ENCODE peak calls at places on chromosomes 4 and X, in six cellular contexts. E is dorsolateral prefrontal cortex, N is cardiac fibroblast, V is SK-N-SH, G is HFFc6, I is HFF-Myc. O is an unnamed sample.
A peak's percentile ranks its signal among the peaks of the same experiment; 100 is the strongest.

GRCh38 chr4:8188085-8188484 is 11.0 kb upstream of the SH3TC1 start:
- DNase-seq in E (no peak), N (no peak), V (peak; percentile 36), G (no peak), I (no peak), O (no peak)

GRCh38 chrX:136933617-136934145 is 53.2 kb upstream of the RBMX start:
- DNase-seq in E (no peak), N (no peak), V (no peak), G (no peak), I (no peak), O (no peak)

GRCh38 chr4:93828830-93829530 is 427 bp downstream of the ATOH1 start:
- DNase-seq in E (no peak), N (no peak), V (peak; percentile 65), G (no peak), I (no peak), O (peak; percentile 44)

GRCh38 chrX:53481816-53482485 is 47.8 kb upstream of the HSD17B10 start:
- DNase-seq in E (peak; percentile 36), N (peak; percentile 74), V (peak; percentile 58), G (peak; percentile 49), I (peak; percentile 19), O (peak; percentile 10)

GRCh38 chr4:83267121-83267834 is 17.3 kb downstream of the COQ2 start:
- DNase-seq in E (no peak), N (peak; percentile 90), V (no peak), G (no peak), I (no peak), O (no peak)

GRCh38 chrX:134554291-134554690 is 94.3 kb downstream of the HPRT1 start:
- DNase-seq in E (no peak), N (no peak), V (no peak), G (no peak), I (no peak), O (no peak)

GRCh38 chrX:2751291-2751690 is 549 bp upstream of the XG start:
- DNase-seq in E (no peak), N (no peak), V (no peak), G (peak; percentile 47), I (no peak), O (no peak)

GRCh38 chr4:37762294-37763163 is 64.0 kb upstream of the PGM2 start:
- DNase-seq in E (no peak), N (peak; percentile 46), V (no peak), G (peak; percentile 29), I (no peak), O (no peak)

GRCh38 chr4:43835869-43836268 is 612.7 kb downstream of the KCTD8 start:
- DNase-seq in E (no peak), N (no peak), V (no peak), G (no peak), I (no peak), O (no peak)

GRCh38 chr4:184371390-184371787 is 103.0 kb downstream of the IRF2 start:
- DNase-seq in E (no peak), N (no peak), V (peak; percentile 32), G (no peak), I (no peak), O (no peak)

GRCh38 chr4:2393353-2394270 is 24.8 kb downstream of the ZFYVE28 start:
- DNase-seq in E (no peak), N (peak; percentile 30), V (no peak), G (no peak), I (no peak), O (no peak)

GRCh38 chrX:31547416-31547815 is 475.6 kb upstream of the FTHL17 start:
- DNase-seq in E (no peak), N (no peak), V (no peak), G (no peak), I (no peak), O (no peak)

GRCh38 chr4:121053601-121054143 is 18.7 kb downstream of the NDNF start:
- DNase-seq in E (no peak), N (no peak), V (no peak), G (no peak), I (peak; percentile 14), O (no peak)

GRCh38 chr4:188822698-188823097 is 683.5 kb downstream of the TRIML1 start:
- DNase-seq in E (no peak), N (no peak), V (no peak), G (no peak), I (no peak), O (no peak)

GRCh38 chr4:189313861-189314513 is 626.7 kb upstream of the FRG1 start:
- DNase-seq in E (no peak), N (no peak), V (no peak), G (no peak), I (no peak), O (no peak)

GRCh38 chr4:31461425-31461824 is 741.3 kb downstream of the PCDH7 start:
- DNase-seq in E (no peak), N (no peak), V (no peak), G (no peak), I (no peak), O (no peak)

GRCh38 chr4:181854142-181854541 is 389.1 kb upstream of the TENM3 start:
- DNase-seq in E (no peak), N (no peak), V (peak; percentile 39), G (peak; percentile 47), I (no peak), O (no peak)

DNA sequence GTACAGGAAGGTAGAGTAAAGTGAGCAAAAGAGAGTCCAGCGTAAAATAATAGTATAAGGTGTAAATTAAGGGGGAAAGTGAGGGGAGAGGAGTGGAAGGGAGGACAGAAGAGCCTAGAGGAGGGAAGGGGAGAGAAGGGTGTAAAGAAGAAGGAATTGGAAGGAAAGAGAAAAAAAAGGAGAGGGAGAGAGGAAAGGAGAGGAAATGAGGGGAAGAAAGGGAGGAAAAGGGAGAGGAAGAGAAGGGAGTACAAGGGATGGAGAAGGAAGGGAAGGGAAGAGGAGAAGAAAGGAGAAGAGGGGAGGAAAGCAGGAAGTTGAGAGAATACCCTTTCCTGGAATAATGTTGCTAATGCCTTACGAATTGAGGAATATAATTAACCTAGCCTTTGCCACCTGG is 3.3 kb upstream of the FAT4 start:
- DNase-seq in E (no peak), N (no peak), V (no peak), G (no peak), I (no peak), O (no peak)
- TF ChIP-seq CTCF in E (no peak), N (no peak), V (no peak), G (no peak), I (no peak), O (no peak)

GRCh38 chrX:44542567-44543325 is at the start of gene FUNDC1:
- DNase-seq in E (peak; percentile 89), N (peak; percentile 96), V (peak; percentile 89), G (peak; percentile 89), I (peak; percentile 75), O (peak; percentile 90)
- TF ChIP-seq CTCF in E (peak; percentile 47), N (peak; percentile 27), V (peak; percentile 57), G (peak; percentile 65), I (peak; percentile 22), O (peak; percentile 47)

DNA sequence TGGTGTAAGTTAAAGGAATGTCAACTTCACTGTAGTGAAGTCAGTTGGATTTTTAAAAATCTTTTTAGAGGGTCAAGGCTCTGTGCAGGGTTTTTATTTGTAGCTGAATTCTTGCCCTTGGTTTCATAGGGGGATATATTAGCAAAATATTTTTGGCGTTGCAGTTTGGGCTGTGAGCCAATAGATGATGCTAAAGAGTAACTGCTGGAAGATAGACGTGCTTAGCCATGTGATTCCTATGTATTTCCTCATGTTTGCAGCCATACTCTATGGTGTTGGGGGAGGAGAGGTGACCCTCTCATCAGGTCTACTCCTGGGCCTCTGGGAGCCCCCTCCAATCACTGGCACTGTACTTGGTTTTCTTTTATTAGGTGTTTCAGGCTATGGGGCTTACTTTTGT is 246.7 kb upstream of the ARHGAP24 start:
- DNase-seq in E (no peak), N (no peak), V (no peak), G (no peak), I (no peak), O (no peak)
- TF ChIP-seq CTCF in E (no peak), N (no peak), V (no peak), G (no peak), I (no peak), O (no peak)

GRCh38 chr4:114136067-114136466 is 156.6 kb upstream of the ARSJ start:
- DNase-seq in E (no peak), N (peak; percentile 13), V (no peak), G (no peak), I (no peak), O (no peak)

GRCh38 chr4:114137984-114138383 is 158.5 kb upstream of the ARSJ start:
- DNase-seq in E (no peak), N (no peak), V (no peak), G (no peak), I (no peak), O (no peak)

GRCh38 chr4:114132199-114132598 is 152.8 kb upstream of the ARSJ start:
- DNase-seq in E (no peak), N (no peak), V (no peak), G (no peak), I (no peak), O (no peak)

DNA sequence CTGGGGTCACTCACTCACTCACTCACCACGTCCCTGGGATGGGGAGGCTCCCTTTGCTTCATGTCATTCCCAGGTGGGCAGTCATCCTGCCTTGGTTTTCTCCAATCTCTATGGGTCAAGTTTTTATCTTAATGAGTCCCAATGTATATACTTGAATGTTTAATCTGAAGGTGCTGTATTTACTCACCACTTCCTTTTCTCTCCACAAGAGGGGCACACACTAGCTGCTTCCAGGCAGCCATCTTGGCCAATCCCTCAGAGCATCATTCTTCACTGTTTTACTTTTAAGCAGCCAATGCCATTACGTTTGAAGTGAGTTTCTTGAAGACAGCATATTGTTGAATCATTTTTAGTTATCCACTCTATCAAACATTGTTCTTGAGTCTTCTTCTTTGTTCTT is 153.4 kb upstream of the ARSJ start:
- DNase-seq in E (no peak), N (peak; percentile 17), V (no peak), G (no peak), I (peak; percentile 9), O (no peak)
- TF ChIP-seq CTCF in E (no peak), N (peak; percentile 49), V (peak; percentile 48), G (peak; percentile 63), I (peak; percentile 40), O (peak; percentile 46)

GRCh38 chrX:94576367-94577004 is 902.5 kb downstream of the FAM133A start:
- DNase-seq in E (no peak), N (no peak), V (peak; percentile 2), G (no peak), I (no peak), O (no peak)
- TF ChIP-seq CTCF in E (peak; percentile 24), N (no peak), V (peak; percentile 56), G (peak; percentile 19), I (no peak), O (peak; percentile 46)